ENCODE peak calls at places on chromosome 9, in six cellular contexts. K is NCI-H748 treated with DMSO at 0.1 percent for 48 hours, B is H54, D is glomerular endothelial cell, E is NCI-H1105 treated with DMSO at 0.1 percent for 48 hours, W is fibroblast of pulmonary artery. T is an unnamed sample.
A peak's percentile ranks its signal among the peaks of the same experiment; 100 is the strongest.

GRCh38 chr9:137484551-137485315 is 25.6 kb upstream of the NSMF start:
- DNase-seq in K (no peak), B (no peak), E (no peak), W (no peak), D (no peak), T (no peak)

GRCh38 chr9:134039386-134040175 is 14.3 kb downstream of the BRD3OS start:
- DNase-seq in B (no peak), K (no peak), W (no peak), E (no peak), D (no peak), T (peak; percentile 21)

GRCh38 chr9:116566677-116567488 is 120.2 kb upstream of the TRIM32 start:
- DNase-seq in E (peak; percentile 14), K (no peak), B (no peak), W (peak; percentile 69), D (no peak), T (no peak)

GRCh38 chr9:15501179-15501578 is 9.6 kb downstream of the PSIP1 start:
- DNase-seq in D (no peak), B (no peak), W (peak; percentile 3), K (peak; percentile 95), E (peak; percentile 42), T (no peak)

GRCh38 chr9:5352637-5353248 is 13.1 kb upstream of the RLN1 start:
- DNase-seq in D (no peak), E (no peak), K (no peak), B (no peak), W (no peak), T (no peak)

GRCh38 chr9:92762781-92763708 is 1.6 kb downstream of the BICD2 start:
- DNase-seq in W (no peak), E (no peak), B (no peak), K (no peak), D (no peak), T (no peak)

GRCh38 chr9:98639133-98639532 is 69.6 kb downstream of the GABBR2 start:
- DNase-seq in W (no peak), E (no peak), K (no peak), D (no peak), B (no peak), T (no peak)

GRCh38 chr9:135734616-135735144 is 32.7 kb downstream of the KCNT1 start:
- DNase-seq in E (no peak), B (no peak), W (no peak), K (no peak), D (no peak), T (no peak)

GRCh38 chr9:74887041-74887980 is at the start of gene TRPM6:
- DNase-seq in D (no peak), E (peak; percentile 71), K (peak; percentile 36), B (peak; percentile 61), W (peak; percentile 81), T (no peak)

T was measured in midbrain.